ENCODE peak calls at places on chromosomes 12 and 14, in five cellular contexts. One of them, this sample, is unnamed.

GRCh38 chr12:110921262-110921661 is 883 bp upstream of the MYL2 start:
- DNase-seq in sigmoid colon: no peak
- DNase-seq in right lobe of liver: no peak
- DNase-seq in breast epithelium: no peak
- DNase-seq in K562: no peak
- DNase-seq in this sample: no peak

GRCh38 chr12:39173689-39174088 is 268.3 kb upstream of the CPNE8 start:
- DNase-seq in K562: no peak
- DNase-seq in breast epithelium: no peak
- DNase-seq in sigmoid colon: no peak
- DNase-seq in right lobe of liver: no peak
- DNase-seq in this sample: no peak

GRCh38 chr12:28191018-28191595 is 851 bp downstream of the CCDC91 start:
- DNase-seq in sigmoid colon: no peak
- DNase-seq in right lobe of liver: no peak
- DNase-seq in breast epithelium: no peak
- DNase-seq in K562: peak; percentile 67
- DNase-seq in this sample: peak; percentile 81

GRCh38 chr14:69005432-69006148 is 26.5 kb upstream of the ACTN1 start:
- DNase-seq in right lobe of liver: peak; percentile 38
- DNase-seq in breast epithelium: peak; percentile 74
- DNase-seq in K562: peak; percentile 20
- DNase-seq in sigmoid colon: peak; percentile 89
- DNase-seq in this sample: peak; percentile 47

GRCh38 chr14:71754422-71755095 is 177.7 kb upstream of the RGS6 start:
- DNase-seq in K562: no peak
- DNase-seq in sigmoid colon: no peak
- DNase-seq in right lobe of liver: no peak
- DNase-seq in breast epithelium: no peak
- DNase-seq in this sample: no peak

GRCh38 chr12:3468329-3468728 is 22.7 kb upstream of the PRMT8 start:
- DNase-seq in sigmoid colon: no peak
- DNase-seq in K562: no peak
- DNase-seq in right lobe of liver: no peak
- DNase-seq in breast epithelium: no peak
- DNase-seq in this sample: no peak

GRCh38 chr14:91246051-91246852 is 1.7 kb upstream of the GPR68 start:
- DNase-seq in breast epithelium: no peak
- DNase-seq in K562: no peak
- DNase-seq in sigmoid colon: no peak
- DNase-seq in right lobe of liver: no peak
- DNase-seq in this sample: no peak

GRCh38 chr14:100860556-100861187 is 34.8 kb downstream of the MEG3 start:
- DNase-seq in K562: no peak
- DNase-seq in sigmoid colon: no peak
- DNase-seq in breast epithelium: no peak
- DNase-seq in right lobe of liver: no peak
- DNase-seq in this sample: no peak

GRCh38 chr12:127284870-127285431 is 982.0 kb upstream of the TMEM132C start:
- DNase-seq in sigmoid colon: no peak
- DNase-seq in breast epithelium: no peak
- DNase-seq in K562: no peak
- DNase-seq in right lobe of liver: no peak
- DNase-seq in this sample: no peak

GRCh38 chr14:31207287-31207745 is 277 bp downstream of the HECTD1 start:
- DNase-seq in K562: no peak
- DNase-seq in right lobe of liver: no peak
- DNase-seq in breast epithelium: peak; percentile 74
- DNase-seq in sigmoid colon: no peak
- DNase-seq in this sample: no peak

GRCh38 chr14:60655898-60656754 is 6.8 kb upstream of the SIX1 start:
- DNase-seq in K562: no peak
- DNase-seq in breast epithelium: no peak
- DNase-seq in sigmoid colon: no peak
- DNase-seq in right lobe of liver: no peak
- DNase-seq in this sample: peak; percentile 43

GRCh38 chr12:125610971-125611370 is 545.7 kb downstream of the AACS start:
- DNase-seq in sigmoid colon: no peak
- DNase-seq in K562: no peak
- DNase-seq in breast epithelium: no peak
- DNase-seq in right lobe of liver: no peak
- DNase-seq in this sample: no peak

GRCh38 chr12:50686976-50687375 is 76.9 kb upstream of the ATF1 start:
- DNase-seq in sigmoid colon: no peak
- DNase-seq in K562: no peak
- DNase-seq in breast epithelium: no peak
- DNase-seq in right lobe of liver: no peak
- DNase-seq in this sample: no peak

GRCh38 chr14:101627913-101628257 is 66.6 kb downstream of the DIO3 start:
- DNase-seq in sigmoid colon: no peak
- DNase-seq in breast epithelium: no peak
- DNase-seq in K562: no peak
- DNase-seq in right lobe of liver: no peak
- DNase-seq in this sample: no peak

GRCh38 chr12:84924956-84925355 is 12.4 kb upstream of the SLC6A15 start:
- DNase-seq in K562: no peak
- DNase-seq in breast epithelium: no peak
- DNase-seq in sigmoid colon: no peak
- DNase-seq in right lobe of liver: no peak
- DNase-seq in this sample: no peak

GRCh38 chr12:47870175-47870781 is 34.5 kb downstream of the VDR start:
- DNase-seq in K562: peak; percentile 50
- DNase-seq in right lobe of liver: peak; percentile 67
- DNase-seq in breast epithelium: no peak
- DNase-seq in sigmoid colon: peak; percentile 82
- DNase-seq in this sample: peak; percentile 54

GRCh38 chr14:67773844-67774377 is 42.5 kb downstream of the ZFYVE26 start:
- DNase-seq in right lobe of liver: no peak
- DNase-seq in K562: no peak
- DNase-seq in sigmoid colon: no peak
- DNase-seq in breast epithelium: no peak
- DNase-seq in this sample: no peak

GRCh38 chr14:31877333-31877798 is 199.7 kb upstream of the ARHGAP5 start:
- DNase-seq in right lobe of liver: no peak
- DNase-seq in sigmoid colon: no peak
- DNase-seq in breast epithelium: no peak
- DNase-seq in K562: no peak
- DNase-seq in this sample: no peak

GRCh38 chr14:26621807-26622560 is 24.2 kb upstream of the NOVA1 start:
- DNase-seq in right lobe of liver: no peak
- DNase-seq in K562: no peak
- DNase-seq in breast epithelium: no peak
- DNase-seq in sigmoid colon: no peak
- DNase-seq in this sample: no peak

GRCh38 chr14:38958589-38958988 is 144.4 kb downstream of the SEC23A start:
- DNase-seq in sigmoid colon: no peak
- DNase-seq in breast epithelium: no peak
- DNase-seq in K562: no peak
- DNase-seq in right lobe of liver: no peak
- DNase-seq in this sample: no peak

DNA sequence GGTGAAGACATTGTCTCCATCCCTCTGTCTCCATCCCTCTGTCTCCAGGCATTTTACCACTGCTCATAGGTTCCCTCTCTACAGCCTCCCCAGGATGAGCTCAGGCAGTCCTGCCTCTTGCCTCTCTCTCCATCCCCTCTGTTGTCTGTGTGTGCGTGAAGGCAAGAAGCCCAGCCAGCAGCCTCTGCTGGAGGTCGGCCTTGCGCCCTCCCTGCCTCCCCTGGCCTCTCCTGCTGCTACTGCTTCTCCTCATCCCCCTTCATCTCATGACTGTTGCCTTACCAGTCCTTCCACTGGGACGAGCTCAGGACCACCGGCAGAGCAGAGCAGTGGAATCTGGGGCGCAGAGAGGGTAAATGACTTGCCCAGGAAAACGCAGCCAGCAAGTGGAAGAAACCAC is 3.2 kb downstream of the KRT80 start:
- DNase-seq in right lobe of liver: no peak
- DNase-seq in breast epithelium: no peak
- DNase-seq in K562: no peak
- DNase-seq in sigmoid colon: no peak
- DNase-seq in this sample: no peak
- TF ChIP-seq POLR2A in right lobe of liver: no peak
- TF ChIP-seq POLR2A in breast epithelium: no peak
- TF ChIP-seq POLR2A in K562: no peak
- TF ChIP-seq POLR2A in sigmoid colon: no peak
- TF ChIP-seq POLR2A in this sample: no peak

DNA sequence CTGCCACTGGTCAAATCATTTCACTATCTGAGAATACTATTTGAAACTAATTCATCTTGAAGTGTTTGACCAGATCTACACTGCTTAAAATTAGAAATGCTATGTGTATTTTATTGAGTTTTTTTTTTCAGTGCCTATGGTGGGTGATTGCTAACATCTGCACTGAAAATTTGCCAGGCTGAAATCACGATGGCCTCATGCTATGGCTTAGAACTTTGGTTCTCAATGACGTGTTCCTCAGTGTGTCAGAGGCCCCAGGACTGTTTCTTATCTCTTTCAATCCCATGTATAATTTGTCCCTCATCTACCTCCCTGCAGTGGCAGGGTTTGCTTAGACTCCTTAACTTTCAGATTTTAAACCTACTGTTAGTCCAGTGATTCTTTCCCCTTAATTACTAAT is 36.2 kb upstream of the NKX2-8 start:
- DNase-seq in K562: no peak
- DNase-seq in breast epithelium: no peak
- DNase-seq in sigmoid colon: no peak
- DNase-seq in right lobe of liver: no peak
- DNase-seq in this sample: no peak
- TF ChIP-seq POLR2A in K562: no peak
- TF ChIP-seq POLR2A in breast epithelium: no peak
- TF ChIP-seq POLR2A in sigmoid colon: no peak
- TF ChIP-seq POLR2A in right lobe of liver: no peak
- TF ChIP-seq POLR2A in this sample: no peak

GRCh38 chr12:1529862-1530591 is 64.4 kb downstream of the FBXL14 start:
- DNase-seq in K562: peak; percentile 40
- DNase-seq in breast epithelium: no peak
- DNase-seq in sigmoid colon: peak; percentile 57
- DNase-seq in right lobe of liver: no peak
- DNase-seq in this sample: no peak
- TF ChIP-seq POLR2A in K562: no peak
- TF ChIP-seq POLR2A in breast epithelium: no peak
- TF ChIP-seq POLR2A in sigmoid colon: no peak
- TF ChIP-seq POLR2A in right lobe of liver: no peak
- TF ChIP-seq POLR2A in this sample: no peak

DNA sequence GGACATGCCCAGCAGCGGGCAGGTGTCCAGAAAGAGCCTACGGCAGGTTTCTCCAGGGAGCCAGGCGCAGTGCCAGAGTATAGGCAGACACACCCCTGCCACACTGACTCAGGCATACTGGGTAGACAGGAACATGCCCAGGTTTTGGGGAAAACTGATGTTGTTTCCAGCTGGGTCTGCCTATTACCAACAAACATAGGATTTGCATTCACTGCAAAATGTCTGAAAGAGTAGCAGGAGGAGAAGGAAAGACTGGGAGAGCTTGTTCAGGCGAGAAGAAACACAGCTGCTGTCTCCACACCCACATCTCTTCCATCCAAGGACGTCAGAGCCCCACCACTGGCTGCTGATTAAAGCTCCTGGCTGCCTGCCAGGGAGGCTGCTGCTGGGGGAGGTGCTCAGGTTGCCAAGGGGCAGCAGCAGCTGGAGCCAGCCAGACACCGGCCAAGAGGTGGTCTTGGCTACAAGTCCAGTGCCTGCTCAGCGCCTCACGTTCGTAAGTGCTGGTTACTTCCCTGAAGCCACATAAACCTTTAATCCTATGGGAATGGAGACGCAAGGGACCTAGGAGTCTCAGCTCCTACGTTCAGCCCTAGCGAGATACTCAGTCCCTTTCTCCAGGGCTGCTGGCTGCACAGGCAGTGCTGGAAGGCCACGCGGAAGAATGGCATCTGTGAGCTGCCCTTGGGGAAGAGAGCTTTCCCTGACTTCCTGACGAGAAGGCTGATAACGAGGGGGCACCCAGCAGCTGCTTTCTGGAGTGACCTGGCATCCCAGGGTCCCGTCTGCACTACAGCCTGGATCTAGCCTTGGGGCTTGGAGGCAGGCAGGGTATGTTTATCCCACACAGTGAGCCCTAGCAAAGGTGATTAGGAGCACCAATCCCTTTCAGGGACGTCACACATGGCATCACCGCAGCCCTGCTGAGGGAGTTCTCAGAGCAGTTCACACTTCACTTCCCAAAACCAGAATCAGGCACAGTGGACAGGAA is 58.1 kb downstream of the PLEKHG3 start:
- DNase-seq in breast epithelium: peak; percentile 43
- DNase-seq in right lobe of liver: peak; percentile 65
- DNase-seq in K562: peak; percentile 83
- DNase-seq in sigmoid colon: peak; percentile 93
- DNase-seq in this sample: peak; percentile 53
- TF ChIP-seq POLR2A in breast epithelium: no peak
- TF ChIP-seq POLR2A in right lobe of liver: no peak
- TF ChIP-seq POLR2A in K562: no peak
- TF ChIP-seq POLR2A in sigmoid colon: no peak
- TF ChIP-seq POLR2A in this sample: no peak

GRCh38 chr14:50060871-50061663 is 55.3 kb downstream of the VCPKMT start:
- DNase-seq in K562: peak; percentile 82
- DNase-seq in breast epithelium: peak; percentile 73
- DNase-seq in sigmoid colon: peak; percentile 86
- DNase-seq in right lobe of liver: peak; percentile 62
- DNase-seq in this sample: peak; percentile 93

GRCh38 chr14:50064993-50065392 is 51.4 kb downstream of the VCPKMT start:
- DNase-seq in sigmoid colon: no peak
- DNase-seq in right lobe of liver: no peak
- DNase-seq in breast epithelium: no peak
- DNase-seq in K562: no peak
- DNase-seq in this sample: peak; percentile 58

GRCh38 chr14:50063876-50064420 is 52.4 kb downstream of the VCPKMT start:
- DNase-seq in right lobe of liver: no peak
- DNase-seq in breast epithelium: no peak
- DNase-seq in K562: no peak
- DNase-seq in sigmoid colon: no peak
- DNase-seq in this sample: no peak

GRCh38 chr14:50061664-50062437 is 54.5 kb downstream of the VCPKMT start:
- DNase-seq in sigmoid colon: no peak
- DNase-seq in K562: peak; percentile 65
- DNase-seq in breast epithelium: no peak
- DNase-seq in right lobe of liver: peak; percentile 80
- DNase-seq in this sample: peak; percentile 93

GRCh38 chr14:50062438-50063039 is 53.8 kb downstream of the VCPKMT start:
- DNase-seq in K562: peak; percentile 88
- DNase-seq in breast epithelium: no peak
- DNase-seq in sigmoid colon: no peak
- DNase-seq in right lobe of liver: peak; percentile 38
- DNase-seq in this sample: peak; percentile 87
- TF ChIP-seq POLR2A in K562: peak; percentile 66
- TF ChIP-seq POLR2A in breast epithelium: no peak
- TF ChIP-seq POLR2A in sigmoid colon: no peak
- TF ChIP-seq POLR2A in right lobe of liver: peak; percentile 15
- TF ChIP-seq POLR2A in this sample: no peak